ENCODE peak calls at places on chromosomes 11 and 22, in five cellular contexts. J is K562, T is GM12878, Y is HepG2, V is H1. S is an unnamed sample.

GRCh38 chr11:121563003-121563402 is 110.2 kb upstream of the SORL1-AS1 start:
- DNase-seq in J (no peak), T (no peak), Y (no peak), V (no peak), S (no peak)

GRCh38 chr11:71244116-71244815 is 8.1 kb downstream of the SHANK2 start:
- DNase-seq in J (no peak), T (no peak), Y (no peak), V (no peak), S (no peak)

GRCh38 chr22:19535001-19535400 is 10.8 kb upstream of the CLDN5 start:
- DNase-seq in J (no peak), T (no peak), Y (no peak), V (no peak), S (no peak)

GRCh38 chr22:49253656-49254055 is 574.0 kb downstream of the BRD1 start:
- DNase-seq in J (no peak), T (no peak), Y (no peak), V (no peak), S (no peak)

GRCh38 chr11:68896171-68896959 is 7.3 kb downstream of the MRPL21 start:
- DNase-seq in J (no peak), T (no peak), Y (no peak), V (no peak), S (no peak)

GRCh38 chr11:12220305-12220704 is 109.9 kb downstream of the MICAL2 start:
- DNase-seq in J (no peak), T (no peak), Y (no peak), V (no peak), S (no peak)

GRCh38 chr11:67275606-67276409 is 9.5 kb downstream of the GRK2 start:
- DNase-seq in J (no peak), T (no peak), Y (no peak), V (no peak), S (no peak)

GRCh38 chr11:6431861-6432260 is 8.9 kb downstream of the HPX start:
- DNase-seq in J (no peak), T (no peak), Y (no peak), V (no peak), S (peak)

GRCh38 chr11:95282337-95282751 is 51.3 kb upstream of the SESN3 start:
- DNase-seq in J (no peak), T (no peak), Y (peak), V (no peak), S (no peak)

GRCh38 chr22:48896766-48897637 is 930.7 kb downstream of the BRD1 start:
- DNase-seq in J (no peak), T (no peak), Y (no peak), V (no peak), S (no peak)

GRCh38 chr22:26674211-26675190 is 17.1 kb downstream of the MIAT start:
- DNase-seq in J (no peak), T (peak), Y (no peak), V (no peak), S (no peak)

GRCh38 chr11:69524291-69524882 is 42.9 kb downstream of the LINC01488 start:
- DNase-seq in J (peak), T (no peak), Y (no peak), V (no peak), S (no peak)

GRCh38 chr22:42257386-42257785 is 13.1 kb downstream of the TCF20 start:
- DNase-seq in J (no peak), T (no peak), Y (no peak), V (no peak), S (no peak)

GRCh38 chr22:39907605-39908097 is 6.8 kb downstream of the GRAP2 start:
- DNase-seq in J (no peak), T (no peak), Y (no peak), V (no peak), S (no peak)
- TF ChIP-seq YY1 in J (no peak), T (no peak), Y (no peak), V (no peak), S (no peak)

GRCh38 chr11:58493676-58494075 is 14.2 kb downstream of the OR5B21 start:
- DNase-seq in J (no peak), T (no peak), Y (no peak), V (no peak), S (no peak)
- H2AFZ ChIP-seq in J (no peak), T (no peak), Y (no peak), V (no peak), S (no peak)

DNA sequence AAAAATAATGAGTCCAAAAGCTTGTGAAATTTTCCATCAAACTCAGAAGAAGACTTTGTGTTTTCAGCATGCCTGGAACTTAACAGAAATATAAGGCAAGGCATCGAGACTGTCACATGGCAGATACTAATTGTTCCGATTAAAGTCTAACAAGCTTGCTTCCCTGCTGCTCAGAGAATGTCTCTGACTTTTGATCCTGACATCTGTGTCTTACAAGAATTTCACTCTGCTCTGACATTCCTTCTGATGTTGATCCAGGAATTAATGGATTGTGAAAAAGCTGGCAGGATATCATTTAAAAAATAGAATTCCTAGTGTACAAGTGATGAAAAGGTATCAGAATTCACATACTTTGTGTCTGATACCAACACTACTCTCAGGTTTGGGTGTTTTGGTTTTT is 170.1 kb downstream of the DCDC1 start:
- DNase-seq in J (no peak), T (no peak), Y (no peak), V (no peak), S (no peak)
- TF ChIP-seq EZH2 in J (no peak), T (no peak), Y (no peak), V (no peak), S (no peak)

GRCh38 chr11:80779907-80780615 is 1339.2 kb upstream of the TENM4 start:
- DNase-seq in J (no peak), T (no peak), Y (no peak), V (no peak), S (no peak)
- TF ChIP-seq YY1 in J (no peak), T (no peak), Y (no peak), V (no peak), S (no peak)

GRCh38 chr11:118305726-118306125 is 1.2 kb downstream of the CD3E start:
- DNase-seq in J (no peak), T (no peak), Y (no peak), V (no peak), S (no peak)

GRCh38 chr11:118306556-118306955 is 2.0 kb downstream of the CD3E start:
- DNase-seq in J (no peak), T (no peak), Y (no peak), V (no peak), S (no peak)

GRCh38 chr11:118301600-118302195 is 2.8 kb upstream of the CD3E start:
- DNase-seq in J (no peak), T (no peak), Y (no peak), V (no peak), S (no peak)

GRCh38 chr11:118304227-118304808 is at the start of gene CD3E:
- DNase-seq in J (no peak), T (no peak), Y (no peak), V (no peak), S (no peak)

DNA sequence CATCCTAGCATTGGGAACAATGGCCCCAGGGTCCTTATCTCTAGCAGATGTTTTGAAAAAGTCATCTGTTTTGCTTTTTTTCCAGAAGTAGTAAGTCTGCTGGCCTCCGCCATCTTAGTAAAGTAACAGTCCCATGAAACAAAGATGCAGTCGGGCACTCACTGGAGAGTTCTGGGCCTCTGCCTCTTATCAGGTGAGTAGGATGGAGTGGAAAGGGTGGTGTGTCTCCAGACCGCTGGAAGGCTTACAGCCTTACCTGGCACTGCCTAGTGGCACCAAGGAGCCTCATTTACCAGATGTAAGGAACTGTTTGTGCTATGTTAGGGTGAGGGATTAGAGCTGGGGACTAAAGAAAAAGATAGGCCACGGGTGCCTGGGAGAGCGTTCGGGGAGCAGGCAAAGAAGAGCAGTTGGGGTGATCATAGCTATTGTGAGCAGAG is 299 bp downstream of the CD3E start:
- DNase-seq in J (no peak), T (no peak), Y (no peak), V (no peak), S (no peak)
- H2AFZ ChIP-seq in J (peak), T (peak), Y (no peak), V (peak), S (no peak)

GRCh38 chr22:29480262-29480511 is 169 bp downstream of the NEFH start:
- DNase-seq in J (no peak), T (no peak), Y (no peak), V (no peak), S (no peak)

GRCh38 chr22:29480512-29481264 is 670 bp downstream of the NEFH start:
- DNase-seq in J (peak), T (peak), Y (no peak), V (peak), S (no peak)

GRCh38 chr22:29478326-29479276 is 1.4 kb upstream of the NEFH start:
- DNase-seq in J (peak), T (no peak), Y (no peak), V (peak), S (no peak)

GRCh38 chr22:29477919-29478318 is 2.1 kb upstream of the NEFH start:
- DNase-seq in J (peak), T (no peak), Y (no peak), V (no peak), S (no peak)

GRCh38 chr22:29479417-29480261 is at the start of gene NEFH:
- DNase-seq in J (peak), T (no peak), Y (no peak), V (peak), S (no peak)
- TF ChIP-seq EZH2 in J (no peak), T (no peak), Y (no peak), V (no peak), S (no peak)

GRCh38 chr11:102799656-102800339 is 1.8 kb upstream of the MMP1 start:
- DNase-seq in J (no peak), T (no peak), Y (no peak), V (no peak), S (no peak)

GRCh38 chr11:102800774-102801173 is 2.8 kb upstream of the MMP1 start:
- DNase-seq in J (no peak), T (no peak), Y (no peak), V (no peak), S (no peak)

GRCh38 chr11:102806296-102806695 is 8.3 kb upstream of the MMP1 start:
- DNase-seq in J (no peak), T (no peak), Y (no peak), V (no peak), S (no peak)

GRCh38 chr11:102798012-102798746 is at the start of gene MMP1:
- DNase-seq in J (no peak), T (no peak), Y (no peak), V (no peak), S (no peak)

GRCh38 chr11:102802341-102802740 is 4.4 kb upstream of the MMP1 start:
- DNase-seq in J (no peak), T (no peak), Y (no peak), V (no peak), S (no peak)
- TF ChIP-seq YY1 in J (no peak), T (no peak), Y (no peak), V (no peak), S (no peak)

GRCh38 chr11:64207247-64208085 is 945 bp downstream of the FERMT3 start:
- DNase-seq in J (peak), T (peak), Y (no peak), V (no peak), S (no peak)
- H2AFZ ChIP-seq in J (peak), T (peak), Y (no peak), V (no peak), S (no peak)

DNA sequence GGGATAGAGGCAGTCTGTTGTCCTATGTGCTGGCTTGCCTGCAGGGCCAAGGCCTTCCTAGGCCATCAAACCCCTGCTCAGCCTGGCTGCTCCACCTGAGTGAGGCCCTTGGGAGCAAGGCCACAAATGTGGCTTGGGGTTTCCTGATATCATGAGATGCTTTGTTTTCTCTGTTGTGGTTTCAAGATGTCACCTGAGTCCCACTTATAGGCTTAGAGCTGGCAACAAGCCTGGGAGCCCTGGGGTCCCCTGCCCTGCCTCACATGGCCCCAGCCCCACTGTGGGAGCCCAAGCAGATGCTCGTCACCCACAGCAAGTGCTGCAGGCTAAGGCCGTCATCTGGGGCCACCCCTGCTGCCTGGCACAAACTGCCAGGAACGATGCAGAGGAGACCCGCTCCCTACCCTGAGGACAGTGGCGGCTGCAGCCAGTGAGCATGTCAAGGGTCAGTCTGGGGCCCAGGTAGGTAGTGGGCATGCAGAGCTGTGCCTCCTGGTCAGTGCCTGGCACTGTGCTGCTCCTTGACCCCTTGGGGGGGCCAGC is 75.4 kb upstream of the KCNQ1OT1 start:
- DNase-seq in J (no peak), T (peak), Y (no peak), V (no peak), S (no peak)
- TF ChIP-seq EZH2 in J (no peak), T (no peak), Y (no peak), V (no peak), S (no peak)

DNA sequence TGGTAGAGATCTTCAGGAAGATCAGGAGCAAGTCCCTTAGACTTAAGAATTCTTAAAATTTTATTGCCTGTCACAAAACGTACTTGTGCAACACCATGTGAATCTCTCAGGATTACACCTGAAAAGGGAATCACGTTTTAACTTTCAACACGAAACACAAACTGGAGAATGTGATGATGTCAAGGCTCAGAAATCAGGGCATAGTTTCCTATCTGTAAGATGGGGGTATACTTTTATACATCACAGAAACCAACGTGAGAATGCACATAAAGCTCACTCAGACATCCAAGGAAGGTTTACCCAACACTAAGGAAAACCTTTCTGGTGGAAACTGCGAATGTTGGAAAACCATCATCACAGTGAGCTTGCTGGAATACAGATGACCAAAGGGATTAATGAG is 2.0 kb downstream of the RPS13 start:
- DNase-seq in J (no peak), T (no peak), Y (no peak), V (no peak), S (no peak)
- TF ChIP-seq YY1 in J (no peak), T (no peak), Y (no peak), V (no peak), S (no peak)